ENCODE peak calls at places on chromosomes 1 and 21, in five cellular contexts. Y, W, C, E and R are unnamed samples.

GRCh38 chr1:218584418-218585155 is 239.5 kb downstream of the TGFB2 start:
- DNase-seq in Y (no peak), W (no peak), C (no peak), E (peak; percentile 95), R (no peak)

GRCh38 chr1:110135268-110136065 is 14.8 kb upstream of the SLC6A17 start:
- DNase-seq in Y (no peak), W (no peak), C (peak; percentile 31), E (no peak), R (no peak)

GRCh38 chr1:174021611-174022079 is 512 bp downstream of the RC3H1 start:
- DNase-seq in Y (peak; percentile 18), W (peak; percentile 42), C (no peak), E (no peak), R (peak; percentile 80)

GRCh38 chr1:26432793-26433192 is 672 bp downstream of the DHDDS start:
- DNase-seq in Y (no peak), W (no peak), C (no peak), E (no peak), R (no peak)

GRCh38 chr1:58768971-58769808 is 14.7 kb downstream of the JUN start:
- DNase-seq in Y (no peak), W (peak; percentile 57), C (peak; percentile 85), E (peak; percentile 17), R (peak; percentile 62)

GRCh38 chr1:201693019-201693372 is 136.0 kb upstream of the IPO9 start:
- DNase-seq in Y (no peak), W (no peak), C (no peak), E (no peak), R (no peak)

GRCh38 chr21:28639742-28640141 is 352.9 kb downstream of the LTN1 start:
- DNase-seq in Y (no peak), W (no peak), C (no peak), E (no peak), R (no peak)

GRCh38 chr1:17186216-17186894 is 18.6 kb upstream of the PADI1 start:
- DNase-seq in Y (no peak), W (no peak), C (no peak), E (no peak), R (no peak)

GRCh38 chr1:38587734-38588133 is 271.8 kb downstream of the RRAGC start:
- DNase-seq in Y (no peak), W (no peak), C (no peak), E (no peak), R (no peak)

GRCh38 chr1:10905841-10906655 is 106.4 kb upstream of the TARDBP start:
- DNase-seq in Y (peak; percentile 29), W (no peak), C (no peak), E (no peak), R (no peak)

GRCh38 chr1:37606481-37607263 is 10.9 kb upstream of the GNL2 start:
- DNase-seq in Y (peak; percentile 59), W (no peak), C (no peak), E (no peak), R (peak; percentile 11)

GRCh38 chr1:197130677-197131304 is 15.7 kb downstream of the ASPM start:
- DNase-seq in Y (no peak), W (no peak), C (no peak), E (no peak), R (no peak)

GRCh38 chr1:25871086-25871703 is 4.3 kb downstream of the PAQR7 start:
- DNase-seq in Y (no peak), W (no peak), C (no peak), E (no peak), R (no peak)

GRCh38 chr21:43834146-43834905 is 30.7 kb upstream of the AGPAT3 start:
- DNase-seq in Y (peak; percentile 88), W (no peak), C (no peak), E (no peak), R (no peak)

GRCh38 chr1:172928412-172928811 is 122.3 kb downstream of the TNFSF18 start:
- DNase-seq in Y (no peak), W (no peak), C (no peak), E (no peak), R (no peak)

GRCh38 chr1:214541693-214542092 is 9.7 kb downstream of the PTPN14 start:
- DNase-seq in Y (no peak), W (no peak), C (no peak), E (no peak), R (no peak)

GRCh38 chr1:155777541-155777940 is 79.5 kb downstream of the GON4L start:
- DNase-seq in Y (no peak), W (no peak), C (no peak), E (no peak), R (no peak)

GRCh38 chr21:46055863-46056281 is 42.0 kb upstream of the COL6A2 start:
- DNase-seq in Y (no peak), W (no peak), C (no peak), E (no peak), R (no peak)

GRCh38 chr21:36349315-36349714 is 29.3 kb downstream of the MORC3 start:
- DNase-seq in Y (no peak), W (no peak), C (no peak), E (no peak), R (no peak)

GRCh38 chr1:109392037-109392787 is 5.5 kb downstream of the SORT1 start:
- DNase-seq in Y (no peak), W (no peak), C (no peak), E (no peak), R (no peak)

GRCh38 chr1:220769205-220769604 is 17.5 kb upstream of the MTARC1 start:
- DNase-seq in Y (no peak), W (no peak), C (no peak), E (no peak), R (no peak)

GRCh38 chr1:63892632-63893395 is 119.0 kb downstream of the ROR1 start:
- DNase-seq in Y (no peak), W (no peak), C (no peak), E (peak; percentile 96), R (no peak)

GRCh38 chr21:41636636-41637625 is 129.0 kb upstream of the TMPRSS2 start:
- DNase-seq in Y (no peak), W (no peak), C (no peak), E (no peak), R (no peak)

GRCh38 chr21:31235671-31236450 is 108.2 kb downstream of the TIAM1 start:
- DNase-seq in Y (peak; percentile 4), W (peak; percentile 22), C (no peak), E (no peak), R (no peak)

GRCh38 chr21:45982256-45982757 is 737 bp downstream of the COL6A1 start:
- DNase-seq in Y (no peak), W (no peak), C (no peak), E (no peak), R (no peak)

GRCh38 chr1:21845646-21846641 is 33.9 kb downstream of the LDLRAD2 start:
- DNase-seq in Y (no peak), W (no peak), C (no peak), E (no peak), R (no peak)

GRCh38 chr1:95384570-95384969 is 150.6 kb downstream of the RWDD3 start:
- DNase-seq in Y (peak; percentile 1), W (peak; percentile 32), C (no peak), E (no peak), R (peak; percentile 57)

GRCh38 chr1:147837845-147838363 is 64.7 kb upstream of the GJA8 start:
- DNase-seq in Y (no peak), W (no peak), C (no peak), E (no peak), R (peak; percentile 42)

GRCh38 chr1:158019177-158019868 is 25.9 kb downstream of the KIRREL1 start:
- DNase-seq in Y (no peak), W (no peak), C (no peak), E (peak; percentile 90), R (no peak)

GRCh38 chr1:62230724-62231123 is 36.1 kb downstream of the L1TD1 start:
- DNase-seq in Y (no peak), W (no peak), C (no peak), E (peak; percentile 63), R (no peak)